ENCODE peak calls at places on chromosomes 11 and 22, in five cellular contexts. K, A, I, J and W are unnamed samples.

GRCh38 chr11:105840391-105840790 is 181.6 kb downstream of the MSANTD4 start:
- DNase-seq in A (no peak), K (no peak), I (no peak), J (no peak), W (no peak)

GRCh38 chr11:121494355-121495099 is 41.8 kb upstream of the SORL1-AS1 start:
- DNase-seq in J (peak), K (no peak), I (no peak), A (no peak), W (no peak)

GRCh38 chr11:125925247-125925740 is 20.6 kb upstream of the VSIG10L2 start:
- DNase-seq in J (no peak), I (peak), K (no peak), A (no peak), W (no peak)

GRCh38 chr11:69351460-69351859 is 57.5 kb downstream of the MYEOV start:
- DNase-seq in J (no peak), A (no peak), K (no peak), I (no peak), W (no peak)

GRCh38 chr22:40753114-40753513 is 66.0 kb downstream of the SLC25A17 start:
- DNase-seq in I (no peak), A (no peak), K (no peak), J (no peak), W (no peak)

GRCh38 chr22:27996529-27996925 is 77.5 kb upstream of the PITPNB start:
- DNase-seq in I (no peak), J (no peak), A (no peak), K (no peak), W (no peak)

GRCh38 chr22:50034126-50035081 is 21.8 kb upstream of the IL17REL start:
- DNase-seq in A (no peak), J (no peak), K (no peak), I (no peak), W (no peak)

GRCh38 chr11:56474729-56475128 is 1.6 kb upstream of the OR5M3 start:
- DNase-seq in K (no peak), I (no peak), J (no peak), A (no peak), W (no peak)

GRCh38 chr11:113534625-113535024 is 59.4 kb upstream of the DRD2 start:
- DNase-seq in K (no peak), A (no peak), I (no peak), J (no peak), W (no peak)

GRCh38 chr11:113531078-113531477 is 55.9 kb upstream of the DRD2 start:
- DNase-seq in A (no peak), I (no peak), K (no peak), J (no peak), W (no peak)

GRCh38 chr11:113533425-113533698 is 58.2 kb upstream of the DRD2 start:
- DNase-seq in A (no peak), J (no peak), I (no peak), K (no peak), W (no peak)

GRCh38 chr11:113531575-113532451 is 56.6 kb upstream of the DRD2 start:
- DNase-seq in K (no peak), A (no peak), J (no peak), I (no peak), W (no peak)

DNA sequence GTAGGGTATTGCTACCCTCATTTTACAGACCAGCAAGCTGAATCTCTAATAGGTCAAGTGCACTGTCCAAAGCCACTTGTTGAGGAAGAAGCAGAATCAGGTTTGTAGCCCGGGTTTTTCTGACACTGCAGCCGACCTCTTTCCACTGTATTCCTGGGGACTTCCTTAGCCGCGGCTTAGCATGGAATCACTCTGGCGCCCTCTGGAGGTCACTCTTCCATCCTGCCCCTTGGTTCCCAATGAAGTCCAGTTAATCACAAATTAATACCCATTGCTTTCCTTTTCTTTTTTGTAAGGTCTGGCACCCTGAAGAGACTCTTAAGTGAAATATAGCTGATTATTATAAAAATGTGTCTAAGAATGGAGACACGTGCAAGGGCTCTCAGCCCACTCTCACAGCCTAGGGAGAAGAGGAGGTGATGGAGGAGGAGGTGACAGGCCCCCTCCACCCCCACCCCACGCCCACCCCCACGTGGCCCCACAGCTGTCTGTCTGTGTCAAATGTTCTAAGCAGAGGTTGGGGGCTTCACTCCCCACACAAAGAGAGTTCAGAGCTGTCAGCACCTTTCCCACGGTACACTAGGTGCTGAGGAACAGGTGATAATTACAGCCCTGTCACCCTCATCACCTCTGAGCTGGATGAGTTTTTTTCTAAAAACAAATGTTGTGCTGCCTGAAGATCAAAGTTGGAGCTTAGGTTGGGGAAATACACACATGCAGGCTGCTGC is 57.7 kb upstream of the DRD2 start:
- DNase-seq in I (peak), J (no peak), K (peak), A (peak), W (peak)
- TF ChIP-seq SUZ12 in I (no peak), J (no peak), K (no peak), A (no peak), W (no peak)

DNA sequence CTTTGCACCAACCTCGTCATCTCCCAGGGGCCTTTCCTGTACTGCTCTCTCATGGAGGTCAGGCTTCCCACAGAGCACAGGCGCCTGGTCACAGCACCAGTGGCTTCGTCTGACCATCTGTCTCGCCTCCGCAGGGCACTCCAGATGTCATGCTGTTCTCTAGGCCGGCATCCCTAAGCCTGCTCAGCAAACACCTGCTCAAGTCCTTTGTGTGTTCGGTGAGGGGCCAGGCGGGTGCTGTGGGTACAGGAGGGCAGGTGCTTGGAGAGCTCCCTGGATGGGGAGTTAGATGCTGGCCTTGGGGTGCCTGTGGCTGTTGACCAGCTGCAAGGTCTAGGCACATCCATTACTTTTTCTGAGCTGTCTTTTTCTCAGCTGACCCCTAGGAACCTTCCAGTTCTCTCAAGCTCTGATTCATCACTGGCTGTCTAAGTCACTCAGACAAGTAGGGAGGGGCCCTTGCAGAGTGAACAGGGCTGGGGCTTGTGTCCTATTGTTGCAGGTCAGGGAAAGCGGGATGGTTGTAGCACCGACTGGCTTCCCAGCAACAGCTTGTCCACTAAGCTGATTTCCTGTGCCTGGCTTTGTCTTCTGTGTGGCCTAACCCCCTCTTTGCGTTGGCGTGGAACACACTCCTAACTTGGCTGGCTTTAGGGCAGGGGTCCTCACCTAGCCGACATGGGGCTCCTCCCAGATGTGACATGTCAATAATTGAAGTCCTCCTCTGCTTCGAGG is 9.2 kb downstream of the CLDN5 start:
- DNase-seq in A (no peak), K (no peak), I (no peak), J (no peak), W (no peak)
- TF ChIP-seq SUZ12 in A (no peak), K (no peak), I (no peak), J (no peak), W (no peak)

GRCh38 chr22:19169002-19169946 is 9.3 kb downstream of the SLC25A1 start:
- DNase-seq in K (no peak), I (no peak), A (no peak), J (no peak), W (no peak)

GRCh38 chr22:19167106-19167869 is 11.2 kb downstream of the SLC25A1 start:
- DNase-seq in J (no peak), K (no peak), I (no peak), A (no peak), W (no peak)

GRCh38 chr22:19168088-19168890 is 10.2 kb downstream of the SLC25A1 start:
- DNase-seq in A (no peak), I (no peak), J (no peak), K (no peak), W (no peak)

GRCh38 chr22:19172213-19173046 is 6.1 kb downstream of the SLC25A1 start:
- DNase-seq in I (no peak), K (no peak), A (no peak), J (no peak), W (no peak)

DNA sequence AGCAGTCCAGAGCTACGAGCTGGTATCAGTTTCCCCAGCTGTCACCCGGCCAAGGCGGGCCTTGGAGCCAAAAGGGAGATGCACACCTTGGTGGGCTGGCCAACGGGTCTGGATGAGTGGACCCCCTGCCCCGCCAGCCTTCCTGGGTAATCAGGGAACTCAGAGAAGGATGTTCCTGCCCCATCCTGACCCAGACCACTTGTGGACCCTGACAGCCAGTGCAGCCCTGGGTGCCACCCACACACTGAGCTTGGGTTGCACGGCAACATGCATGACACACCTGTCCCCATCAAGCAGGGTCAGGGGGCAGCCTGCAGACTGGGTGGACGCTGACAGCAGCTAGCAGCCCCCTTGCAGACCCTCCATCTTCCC is 8.6 kb downstream of the SLC25A1 start:
- DNase-seq in I (no peak), A (no peak), J (no peak), K (no peak), W (no peak)
- TF ChIP-seq SUZ12 in I (no peak), A (peak), J (no peak), K (no peak), W (no peak)

GRCh38 chr22:46574993-46575914 is 37.8 kb upstream of the CELSR1 start:
- DNase-seq in J (no peak), K (no peak), I (peak), A (no peak), W (no peak)
- TF ChIP-seq SUZ12 in J (no peak), K (no peak), I (no peak), A (no peak), W (no peak)

DNA sequence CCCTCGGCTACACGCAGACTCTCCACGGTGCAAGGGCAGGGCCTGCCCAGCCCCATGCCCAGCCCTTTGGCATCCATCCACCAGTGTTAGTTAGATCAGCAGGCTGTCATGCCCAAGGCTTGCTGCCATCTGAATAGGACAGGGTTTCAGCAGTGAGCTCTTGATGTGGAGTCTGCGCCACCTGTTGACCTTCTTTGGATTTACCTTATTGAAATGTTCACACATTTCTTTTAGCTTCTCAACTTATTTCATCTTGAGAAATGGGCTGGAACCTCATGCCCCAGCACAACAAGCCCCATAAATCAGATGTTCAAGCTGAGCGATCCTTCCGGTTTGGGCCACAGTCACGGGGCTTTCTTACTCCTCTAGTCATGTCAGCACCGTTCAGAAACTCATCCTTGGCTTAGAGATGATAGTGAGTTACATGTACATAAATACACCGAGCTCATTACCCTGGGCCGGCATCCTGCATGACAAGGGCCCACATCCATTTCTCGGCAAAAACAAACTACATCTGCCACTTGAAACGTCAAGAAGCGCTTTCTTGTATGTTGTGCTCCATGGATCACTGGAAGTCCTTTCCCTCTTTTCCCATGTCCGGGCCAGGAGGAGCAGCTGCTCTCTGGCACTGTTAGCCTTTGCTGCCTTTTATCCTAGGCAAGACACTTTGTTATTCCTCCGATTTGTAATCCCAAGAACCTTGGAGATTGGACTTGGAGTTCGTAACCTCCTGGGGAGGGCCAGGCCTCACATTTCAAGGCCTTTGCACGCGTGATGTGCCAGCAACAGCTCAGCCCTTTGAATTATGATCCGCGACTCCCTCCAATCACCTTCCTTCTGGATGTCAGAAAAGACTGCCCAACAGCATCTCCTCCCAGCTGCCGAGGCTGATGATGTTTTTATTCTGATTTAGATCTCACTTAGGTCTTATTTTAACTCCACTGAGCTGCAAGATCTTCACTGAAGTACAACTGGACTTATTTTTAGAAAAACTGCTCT is 61.9 kb downstream of the PARVB start:
- DNase-seq in I (peak), K (peak), A (peak), J (peak), W (no peak)
- TF ChIP-seq SUZ12 in I (no peak), K (no peak), A (no peak), J (no peak), W (no peak)

GRCh38 chr11:134678744-134679143 is 266.7 kb upstream of the B3GAT1 start:
- DNase-seq in J (no peak), A (no peak), I (no peak), K (no peak), W (no peak)
- TF ChIP-seq SUZ12 in J (no peak), A (no peak), I (no peak), K (no peak), W (no peak)